ENCODE peak calls at places on chromosomes 11 and 22, in six cellular contexts. B, S, Q, L, Z and N are unnamed samples.

GRCh38 chr11:66317322-66317765 is 500 bp upstream of the CD248 start:
- DNase-seq in B (no peak), S (peak; percentile 58), Q (peak; percentile 36), L (no peak), Z (no peak), N (no peak)

GRCh38 chr22:49924113-49924833 is 5.8 kb downstream of the CRELD2 start:
- DNase-seq in B (no peak), S (no peak), Q (no peak), L (no peak), Z (no peak), N (no peak)

GRCh38 chr22:29707471-29707870 is 12.3 kb upstream of the CABP7 start:
- DNase-seq in B (no peak), S (no peak), Q (no peak), L (no peak), Z (no peak), N (no peak)

GRCh38 chr11:10303558-10304363 is 1.1 kb upstream of the ADM start:
- DNase-seq in B (peak; percentile 86), S (peak; percentile 12), Q (peak; percentile 52), L (peak; percentile 22), Z (no peak), N (peak; percentile 7)

GRCh38 chr11:103532133-103532788 is 423.0 kb downstream of the DYNC2H1 start:
- DNase-seq in B (no peak), S (no peak), Q (peak; percentile 67), L (no peak), Z (no peak), N (peak; percentile 15)

GRCh38 chr11:77052531-77052930 is 14.2 kb upstream of the CAPN5 start:
- DNase-seq in B (no peak), S (no peak), Q (no peak), L (no peak), Z (no peak), N (no peak)

GRCh38 chr11:57339305-57339704 is 1.2 kb downstream of the P2RX3 start:
- DNase-seq in B (no peak), S (no peak), Q (no peak), L (no peak), Z (no peak), N (no peak)

GRCh38 chr22:48957987-48958321 is 869.7 kb downstream of the BRD1 start:
- DNase-seq in B (no peak), S (no peak), Q (no peak), L (no peak), Z (no peak), N (no peak)

GRCh38 chr11:75423721-75424120 is 9.3 kb downstream of the KLHL35 start:
- DNase-seq in B (no peak), S (no peak), Q (no peak), L (no peak), Z (no peak), N (no peak)

GRCh38 chr22:48235744-48236143 is 1473.3 kb downstream of the TBC1D22A start:
- DNase-seq in B (no peak), S (no peak), Q (no peak), L (no peak), Z (no peak), N (no peak)

GRCh38 chr22:23984430-23984829 is 4.5 kb downstream of the GSTT2 start:
- DNase-seq in B (no peak), S (no peak), Q (no peak), L (peak; percentile 35), Z (no peak), N (no peak)

GRCh38 chr11:46001427-46002049 is 79.1 kb downstream of the LARGE2 start:
- DNase-seq in B (no peak), S (no peak), Q (peak; percentile 49), L (peak; percentile 4), Z (no peak), N (peak; percentile 20)

GRCh38 chr11:70646272-70647049 is 248.1 kb downstream of the CTTN start:
- DNase-seq in B (no peak), S (no peak), Q (no peak), L (no peak), Z (no peak), N (no peak)

GRCh38 chr11:559712-560304 is 730 bp downstream of the LMNTD2 start:
- DNase-seq in B (no peak), S (no peak), Q (no peak), L (no peak), Z (no peak), N (no peak)

GRCh38 chr22:39129746-39130145 is 22.7 kb downstream of the CBX7 start:
- DNase-seq in B (no peak), S (no peak), Q (no peak), L (no peak), Z (no peak), N (no peak)

GRCh38 chr11:134475951-134476350 is 63.9 kb upstream of the B3GAT1 start:
- DNase-seq in B (no peak), S (no peak), Q (no peak), L (no peak), Z (no peak), N (no peak)

GRCh38 chr22:29816980-29817379 is 21.1 kb downstream of the ASCC2 start:
- DNase-seq in B (no peak), S (no peak), Q (no peak), L (no peak), Z (no peak), N (no peak)

GRCh38 chr11:3984896-3985295 is 109.7 kb upstream of the RRM1 start:
- DNase-seq in B (no peak), S (peak; percentile 23), Q (no peak), L (no peak), Z (no peak), N (no peak)

GRCh38 chr11:10076458-10077141 is 217.4 kb downstream of the SBF2 start:
- DNase-seq in B (peak; percentile 11), S (no peak), Q (peak; percentile 6), L (peak; percentile 62), Z (no peak), N (no peak)

GRCh38 chr22:40212126-40212525 is 34.4 kb downstream of the TNRC6B start:
- DNase-seq in B (no peak), S (no peak), Q (no peak), L (no peak), Z (no peak), N (no peak)

GRCh38 chr22:40397436-40397835 is 27.0 kb downstream of the SGSM3 start:
- DNase-seq in B (no peak), S (no peak), Q (peak; percentile 59), L (no peak), Z (no peak), N (no peak)